ENCODE peak calls at places on chromosomes 2 and 18, in nine cellular contexts. One of them, this sample, is unnamed.

GRCh38 chr2:201057089-201057499 is 14.4 kb downstream of the HYCC2 start:
- DNase-seq in AG10803: peak
- DNase-seq in fibroblast of villous mesenchyme: peak
- DNase-seq in activated B cell treated with CpG ODN at 0.5 μM for 24 hours: no peak
- DNase-seq in fibroblast of pulmonary artery: peak
- DNase-seq in lower leg skin: no peak
- DNase-seq in nephron progenitor cell: no peak
- DNase-seq in glutamatergic neuron: no peak
- DNase-seq in HFF-Myc: no peak
- DNase-seq in this sample: no peak

GRCh38 chr2:10120938-10121574 is 1.5 kb upstream of the RRM2 start:
- DNase-seq in fibroblast of villous mesenchyme: no peak
- DNase-seq in fibroblast of pulmonary artery: peak
- DNase-seq in AG10803: no peak
- DNase-seq in activated B cell treated with CpG ODN at 0.5 μM for 24 hours: no peak
- DNase-seq in glutamatergic neuron: no peak
- DNase-seq in nephron progenitor cell: no peak
- DNase-seq in HFF-Myc: no peak
- DNase-seq in lower leg skin: no peak
- DNase-seq in this sample: no peak

GRCh38 chr2:128275498-128276045 is 43.1 kb downstream of the HS6ST1 start:
- DNase-seq in fibroblast of pulmonary artery: no peak
- DNase-seq in activated B cell treated with CpG ODN at 0.5 μM for 24 hours: no peak
- DNase-seq in lower leg skin: no peak
- DNase-seq in glutamatergic neuron: no peak
- DNase-seq in fibroblast of villous mesenchyme: no peak
- DNase-seq in AG10803: no peak
- DNase-seq in nephron progenitor cell: no peak
- DNase-seq in HFF-Myc: no peak
- DNase-seq in this sample: no peak

GRCh38 chr2:230068658-230069080 is at the start of gene SLC16A14:
- DNase-seq in fibroblast of pulmonary artery: peak
- DNase-seq in lower leg skin: no peak
- DNase-seq in activated B cell treated with CpG ODN at 0.5 μM for 24 hours: no peak
- DNase-seq in HFF-Myc: peak
- DNase-seq in fibroblast of villous mesenchyme: peak
- DNase-seq in glutamatergic neuron: no peak
- DNase-seq in AG10803: peak
- DNase-seq in nephron progenitor cell: peak
- DNase-seq in this sample: peak

GRCh38 chr2:224072541-224073188 is 33.6 kb upstream of the SERPINE2 start:
- DNase-seq in fibroblast of pulmonary artery: peak
- DNase-seq in AG10803: peak
- DNase-seq in activated B cell treated with CpG ODN at 0.5 μM for 24 hours: no peak
- DNase-seq in lower leg skin: no peak
- DNase-seq in nephron progenitor cell: no peak
- DNase-seq in glutamatergic neuron: no peak
- DNase-seq in HFF-Myc: no peak
- DNase-seq in fibroblast of villous mesenchyme: peak
- DNase-seq in this sample: no peak

GRCh38 chr2:119732451-119733164 is 27.1 kb upstream of the PTPN4 start:
- DNase-seq in HFF-Myc: no peak
- DNase-seq in lower leg skin: no peak
- DNase-seq in nephron progenitor cell: no peak
- DNase-seq in fibroblast of villous mesenchyme: no peak
- DNase-seq in activated B cell treated with CpG ODN at 0.5 μM for 24 hours: no peak
- DNase-seq in glutamatergic neuron: no peak
- DNase-seq in fibroblast of pulmonary artery: no peak
- DNase-seq in AG10803: no peak
- DNase-seq in this sample: no peak

GRCh38 chr18:13915973-13916372 is 637 bp upstream of the MC2R start:
- DNase-seq in nephron progenitor cell: no peak
- DNase-seq in fibroblast of pulmonary artery: peak
- DNase-seq in activated B cell treated with CpG ODN at 0.5 μM for 24 hours: no peak
- DNase-seq in glutamatergic neuron: no peak
- DNase-seq in HFF-Myc: no peak
- DNase-seq in lower leg skin: no peak
- DNase-seq in fibroblast of villous mesenchyme: no peak
- DNase-seq in AG10803: no peak
- DNase-seq in this sample: no peak

GRCh38 chr2:240404174-240404852 is 31.1 kb upstream of the GPC1 start:
- DNase-seq in AG10803: no peak
- DNase-seq in fibroblast of pulmonary artery: no peak
- DNase-seq in HFF-Myc: no peak
- DNase-seq in activated B cell treated with CpG ODN at 0.5 μM for 24 hours: peak
- DNase-seq in nephron progenitor cell: no peak
- DNase-seq in lower leg skin: no peak
- DNase-seq in fibroblast of villous mesenchyme: no peak
- DNase-seq in glutamatergic neuron: no peak
- DNase-seq in this sample: no peak

GRCh38 chr18:77804382-77804781 is 554.7 kb downstream of the GALR1 start:
- DNase-seq in AG10803: no peak
- DNase-seq in nephron progenitor cell: no peak
- DNase-seq in fibroblast of pulmonary artery: no peak
- DNase-seq in activated B cell treated with CpG ODN at 0.5 μM for 24 hours: no peak
- DNase-seq in lower leg skin: no peak
- DNase-seq in HFF-Myc: no peak
- DNase-seq in glutamatergic neuron: no peak
- DNase-seq in fibroblast of villous mesenchyme: no peak
- DNase-seq in this sample: no peak

GRCh38 chr2:43467889-43468288 is 127.9 kb downstream of the THADA start:
- DNase-seq in lower leg skin: no peak
- DNase-seq in nephron progenitor cell: no peak
- DNase-seq in AG10803: peak
- DNase-seq in fibroblast of villous mesenchyme: peak
- DNase-seq in activated B cell treated with CpG ODN at 0.5 μM for 24 hours: no peak
- DNase-seq in fibroblast of pulmonary artery: no peak
- DNase-seq in HFF-Myc: no peak
- DNase-seq in glutamatergic neuron: no peak
- DNase-seq in this sample: no peak

GRCh38 chr2:9336534-9337354 is 86.6 kb downstream of the ITGB1BP1 start:
- DNase-seq in lower leg skin: peak
- DNase-seq in AG10803: peak
- DNase-seq in activated B cell treated with CpG ODN at 0.5 μM for 24 hours: no peak
- DNase-seq in HFF-Myc: peak
- DNase-seq in fibroblast of pulmonary artery: peak
- DNase-seq in glutamatergic neuron: no peak
- DNase-seq in nephron progenitor cell: no peak
- DNase-seq in fibroblast of villous mesenchyme: peak
- DNase-seq in this sample: no peak

GRCh38 chr2:39413063-39413722 is 23.9 kb downstream of the MAP4K3 start:
- DNase-seq in lower leg skin: no peak
- DNase-seq in activated B cell treated with CpG ODN at 0.5 μM for 24 hours: no peak
- DNase-seq in fibroblast of pulmonary artery: no peak
- DNase-seq in glutamatergic neuron: no peak
- DNase-seq in AG10803: no peak
- DNase-seq in HFF-Myc: no peak
- DNase-seq in fibroblast of villous mesenchyme: no peak
- DNase-seq in nephron progenitor cell: no peak
- DNase-seq in this sample: no peak

GRCh38 chr2:63078852-63079606 is 28.4 kb downstream of the OTX1 start:
- DNase-seq in HFF-Myc: no peak
- DNase-seq in fibroblast of villous mesenchyme: peak
- DNase-seq in lower leg skin: no peak
- DNase-seq in activated B cell treated with CpG ODN at 0.5 μM for 24 hours: no peak
- DNase-seq in glutamatergic neuron: peak
- DNase-seq in fibroblast of pulmonary artery: no peak
- DNase-seq in AG10803: no peak
- DNase-seq in nephron progenitor cell: no peak
- DNase-seq in this sample: peak

GRCh38 chr2:30580394-30580793 is 133.3 kb downstream of the LCLAT1 start:
- DNase-seq in fibroblast of pulmonary artery: no peak
- DNase-seq in glutamatergic neuron: no peak
- DNase-seq in nephron progenitor cell: no peak
- DNase-seq in lower leg skin: no peak
- DNase-seq in AG10803: no peak
- DNase-seq in fibroblast of villous mesenchyme: no peak
- DNase-seq in activated B cell treated with CpG ODN at 0.5 μM for 24 hours: no peak
- DNase-seq in HFF-Myc: no peak
- DNase-seq in this sample: no peak

GRCh38 chr2:205706769-205707375 is 24.6 kb downstream of the NRP2 start:
- DNase-seq in fibroblast of villous mesenchyme: peak
- DNase-seq in activated B cell treated with CpG ODN at 0.5 μM for 24 hours: peak
- DNase-seq in fibroblast of pulmonary artery: peak
- DNase-seq in AG10803: peak
- DNase-seq in glutamatergic neuron: no peak
- DNase-seq in nephron progenitor cell: no peak
- DNase-seq in lower leg skin: no peak
- DNase-seq in HFF-Myc: peak
- DNase-seq in this sample: peak

GRCh38 chr2:207813221-207813916 is 43.7 kb upstream of the FZD5 start:
- DNase-seq in fibroblast of villous mesenchyme: no peak
- DNase-seq in fibroblast of pulmonary artery: no peak
- DNase-seq in nephron progenitor cell: no peak
- DNase-seq in HFF-Myc: no peak
- DNase-seq in AG10803: no peak
- DNase-seq in lower leg skin: no peak
- DNase-seq in activated B cell treated with CpG ODN at 0.5 μM for 24 hours: no peak
- DNase-seq in glutamatergic neuron: no peak
- DNase-seq in this sample: peak
- TF ChIP-seq CTCF in fibroblast of villous mesenchyme: peak
- TF ChIP-seq CTCF in fibroblast of pulmonary artery: no peak
- TF ChIP-seq CTCF in nephron progenitor cell: peak
- TF ChIP-seq CTCF in HFF-Myc: no peak
- TF ChIP-seq CTCF in AG10803: no peak
- TF ChIP-seq CTCF in lower leg skin: no peak
- TF ChIP-seq CTCF in activated B cell treated with CpG ODN at 0.5 μM for 24 hours: no peak
- TF ChIP-seq CTCF in glutamatergic neuron: peak
- TF ChIP-seq CTCF in this sample: peak

GRCh38 chr2:50607746-50608145 is 424.2 kb downstream of the NRXN1 start:
- DNase-seq in fibroblast of villous mesenchyme: no peak
- DNase-seq in HFF-Myc: no peak
- DNase-seq in AG10803: no peak
- DNase-seq in nephron progenitor cell: no peak
- DNase-seq in fibroblast of pulmonary artery: no peak
- DNase-seq in activated B cell treated with CpG ODN at 0.5 μM for 24 hours: no peak
- DNase-seq in lower leg skin: no peak
- DNase-seq in glutamatergic neuron: no peak
- DNase-seq in this sample: no peak

GRCh38 chr2:50611261-50612020 is 420.5 kb downstream of the NRXN1 start:
- DNase-seq in lower leg skin: no peak
- DNase-seq in fibroblast of pulmonary artery: no peak
- DNase-seq in AG10803: no peak
- DNase-seq in HFF-Myc: no peak
- DNase-seq in activated B cell treated with CpG ODN at 0.5 μM for 24 hours: no peak
- DNase-seq in nephron progenitor cell: no peak
- DNase-seq in glutamatergic neuron: peak
- DNase-seq in fibroblast of villous mesenchyme: no peak
- DNase-seq in this sample: no peak

GRCh38 chr2:50606860-50607259 is 425.1 kb downstream of the NRXN1 start:
- DNase-seq in lower leg skin: no peak
- DNase-seq in fibroblast of villous mesenchyme: no peak
- DNase-seq in HFF-Myc: no peak
- DNase-seq in glutamatergic neuron: no peak
- DNase-seq in fibroblast of pulmonary artery: peak
- DNase-seq in AG10803: no peak
- DNase-seq in nephron progenitor cell: no peak
- DNase-seq in activated B cell treated with CpG ODN at 0.5 μM for 24 hours: no peak
- DNase-seq in this sample: no peak
- TF ChIP-seq CTCF in lower leg skin: no peak
- TF ChIP-seq CTCF in fibroblast of villous mesenchyme: no peak
- TF ChIP-seq CTCF in HFF-Myc: no peak
- TF ChIP-seq CTCF in glutamatergic neuron: peak
- TF ChIP-seq CTCF in fibroblast of pulmonary artery: peak
- TF ChIP-seq CTCF in AG10803: no peak
- TF ChIP-seq CTCF in nephron progenitor cell: no peak
- TF ChIP-seq CTCF in activated B cell treated with CpG ODN at 0.5 μM for 24 hours: no peak
- TF ChIP-seq CTCF in this sample: no peak

GRCh38 chr2:34912084-34912483 is 1313.0 kb upstream of the FAM98A start:
- DNase-seq in glutamatergic neuron: no peak
- DNase-seq in HFF-Myc: no peak
- DNase-seq in nephron progenitor cell: no peak
- DNase-seq in fibroblast of villous mesenchyme: no peak
- DNase-seq in fibroblast of pulmonary artery: no peak
- DNase-seq in lower leg skin: no peak
- DNase-seq in activated B cell treated with CpG ODN at 0.5 μM for 24 hours: no peak
- DNase-seq in AG10803: no peak
- DNase-seq in this sample: no peak
- TF ChIP-seq CTCF in glutamatergic neuron: no peak
- TF ChIP-seq CTCF in HFF-Myc: no peak
- TF ChIP-seq CTCF in nephron progenitor cell: no peak
- TF ChIP-seq CTCF in fibroblast of villous mesenchyme: no peak
- TF ChIP-seq CTCF in fibroblast of pulmonary artery: no peak
- TF ChIP-seq CTCF in lower leg skin: no peak
- TF ChIP-seq CTCF in activated B cell treated with CpG ODN at 0.5 μM for 24 hours: no peak
- TF ChIP-seq CTCF in AG10803: no peak
- TF ChIP-seq CTCF in this sample: no peak

GRCh38 chr2:78351208-78351607 is 674.3 kb upstream of the REG3G start:
- DNase-seq in lower leg skin: no peak
- DNase-seq in nephron progenitor cell: no peak
- DNase-seq in glutamatergic neuron: no peak
- DNase-seq in activated B cell treated with CpG ODN at 0.5 μM for 24 hours: no peak
- DNase-seq in HFF-Myc: no peak
- DNase-seq in fibroblast of pulmonary artery: peak
- DNase-seq in AG10803: no peak
- DNase-seq in fibroblast of villous mesenchyme: no peak
- DNase-seq in this sample: no peak
- TF ChIP-seq CTCF in lower leg skin: no peak
- TF ChIP-seq CTCF in nephron progenitor cell: peak
- TF ChIP-seq CTCF in glutamatergic neuron: no peak
- TF ChIP-seq CTCF in activated B cell treated with CpG ODN at 0.5 μM for 24 hours: no peak
- TF ChIP-seq CTCF in HFF-Myc: no peak
- TF ChIP-seq CTCF in fibroblast of pulmonary artery: no peak
- TF ChIP-seq CTCF in AG10803: no peak
- TF ChIP-seq CTCF in fibroblast of villous mesenchyme: no peak
- TF ChIP-seq CTCF in this sample: peak

DNA sequence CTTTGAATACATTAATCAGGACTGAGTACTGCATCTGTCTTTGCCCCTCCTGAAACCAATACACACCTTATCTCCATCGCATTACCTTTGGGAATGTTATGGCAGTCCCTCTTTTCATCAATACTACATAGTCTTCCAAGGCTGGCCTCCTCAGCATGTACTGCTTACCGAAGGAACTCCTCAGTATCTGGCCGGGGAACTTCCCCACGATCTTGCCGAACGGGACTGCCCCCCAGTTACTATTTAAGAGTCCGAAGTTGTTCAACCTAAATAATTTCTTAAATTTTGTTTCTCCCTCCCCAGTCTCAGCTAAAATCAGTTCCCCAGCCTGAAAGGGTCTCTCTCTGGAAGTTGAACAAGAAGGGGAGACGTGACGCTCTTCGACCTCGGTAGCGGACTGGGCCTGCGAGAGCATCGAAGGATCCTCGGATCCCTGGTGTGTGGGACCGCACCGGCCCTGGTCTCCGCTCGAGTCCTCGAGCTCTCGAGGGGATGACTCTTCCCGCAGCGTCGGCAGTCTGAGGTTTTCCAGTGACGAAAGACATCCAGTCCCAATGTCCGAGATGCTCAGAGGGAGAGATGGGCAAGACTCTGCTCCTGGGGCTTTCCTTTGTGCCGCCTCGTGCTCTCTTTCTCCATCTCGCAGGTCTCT is 489 bp downstream of the TRMT61B start:
- DNase-seq in glutamatergic neuron: peak
- DNase-seq in nephron progenitor cell: no peak
- DNase-seq in activated B cell treated with CpG ODN at 0.5 μM for 24 hours: no peak
- DNase-seq in AG10803: no peak
- DNase-seq in lower leg skin: no peak
- DNase-seq in HFF-Myc: no peak
- DNase-seq in fibroblast of pulmonary artery: no peak
- DNase-seq in fibroblast of villous mesenchyme: no peak
- DNase-seq in this sample: no peak
- TF ChIP-seq CTCF in glutamatergic neuron: no peak
- TF ChIP-seq CTCF in nephron progenitor cell: no peak
- TF ChIP-seq CTCF in activated B cell treated with CpG ODN at 0.5 μM for 24 hours: no peak
- TF ChIP-seq CTCF in AG10803: no peak
- TF ChIP-seq CTCF in lower leg skin: no peak
- TF ChIP-seq CTCF in HFF-Myc: no peak
- TF ChIP-seq CTCF in fibroblast of pulmonary artery: no peak
- TF ChIP-seq CTCF in fibroblast of villous mesenchyme: no peak
- TF ChIP-seq CTCF in this sample: no peak